ENCODE peak calls at places on chromosomes 13 and 19, in eight cellular contexts. B is HS-27A, R is fibroblast of the conjunctiva, X is lower leg skin, O is AG04450, L is lower lobe of right lung, E is RWPE2, D is neural crest cell. U is an unnamed sample.

GRCh38 chr19:39237200-39238184 is 7.3 kb downstream of the IFNL3 start:
- DNase-seq in B (no peak), R (no peak), X (no peak), O (no peak), L (peak; percentile 91), E (no peak), D (no peak), U (no peak)

GRCh38 chr13:98839826-98840769 is 87.6 kb upstream of the SLC15A1 start:
- DNase-seq in B (no peak), R (peak; percentile 36), X (no peak), O (no peak), L (peak; percentile 58), E (no peak), D (peak; percentile 62), U (peak; percentile 84)

GRCh38 chr19:4310247-4311121 is 6.1 kb downstream of the FSD1 start:
- DNase-seq in B (no peak), R (no peak), X (no peak), O (no peak), L (no peak), E (no peak), D (no peak), U (no peak)

GRCh38 chr13:87677334-87678234 is 6.4 kb downstream of the SLITRK5 start:
- DNase-seq in B (no peak), R (no peak), X (no peak), O (no peak), L (peak; percentile 56), E (no peak), D (peak; percentile 41), U (no peak)

GRCh38 chr13:51769455-51770127 is 34.4 kb downstream of the DHRS12 start:
- DNase-seq in B (no peak), R (no peak), X (peak; percentile 83), O (no peak), L (no peak), E (no peak), D (no peak), U (no peak)

GRCh38 chr13:34364633-34365032 is 546.7 kb downstream of the RFC3 start:
- DNase-seq in B (no peak), R (no peak), X (no peak), O (no peak), L (no peak), E (no peak), D (no peak), U (no peak)

GRCh38 chr13:26968431-26969335 is 202.9 kb downstream of the USP12 start:
- DNase-seq in B (peak; percentile 19), R (no peak), X (no peak), O (no peak), L (peak; percentile 52), E (no peak), D (no peak), U (peak; percentile 40)

GRCh38 chr13:65855276-65855675 is 1374.9 kb downstream of the PCDH9 start:
- DNase-seq in B (no peak), R (peak; percentile 10), X (no peak), O (no peak), L (no peak), E (no peak), D (no peak), U (peak; percentile 4)

GRCh38 chr19:4557971-4558941 is 1.2 kb downstream of the SEMA6B start:
- DNase-seq in B (no peak), R (no peak), X (no peak), O (no peak), L (no peak), E (no peak), D (peak; percentile 70), U (peak; percentile 86)

GRCh38 chr19:1182068-1182467 is 8.0 kb upstream of the SBNO2 start:
- DNase-seq in B (no peak), R (no peak), X (no peak), O (no peak), L (no peak), E (no peak), D (no peak), U (no peak)

GRCh38 chr19:51948979-51949378 is 21.7 kb downstream of the ZNF613 start:
- DNase-seq in B (no peak), R (peak; percentile 21), X (no peak), O (no peak), L (no peak), E (no peak), D (no peak), U (no peak)

GRCh38 chr19:33720691-33721682 is 75.7 kb upstream of the KCTD15 start:
- DNase-seq in B (no peak), R (no peak), X (no peak), O (no peak), L (no peak), E (no peak), D (no peak), U (no peak)

GRCh38 chr13:41854758-41855157 is 106.2 kb downstream of the VWA8 start:
- DNase-seq in B (no peak), R (no peak), X (no peak), O (no peak), L (no peak), E (no peak), D (no peak), U (no peak)

GRCh38 chr19:42402376-42403116 is 12.4 kb upstream of the CNFN start:
- DNase-seq in B (no peak), R (no peak), X (no peak), O (no peak), L (no peak), E (no peak), D (no peak), U (no peak)

GRCh38 chr19:1904385-1905070 is 671 bp upstream of the ADAT3 start:
- DNase-seq in B (no peak), R (no peak), X (peak; percentile 80), O (no peak), L (peak; percentile 68), E (no peak), D (no peak), U (no peak)

GRCh38 chr19:8185343-8186068 is 23.7 kb upstream of the CERS4 start:
- DNase-seq in B (no peak), R (no peak), X (no peak), O (no peak), L (no peak), E (no peak), D (no peak), U (no peak)

GRCh38 chr19:58572026-58572817 is 913 bp downstream of the MZF1 start:
- DNase-seq in B (no peak), R (no peak), X (no peak), O (no peak), L (no peak), E (no peak), D (no peak), U (no peak)

GRCh38 chr19:42117076-42117475 is 15.2 kb downstream of the POU2F2 start:
- DNase-seq in B (no peak), R (no peak), X (no peak), O (no peak), L (no peak), E (no peak), D (no peak), U (no peak)

GRCh38 chr19:40530091-40530901 is 46.4 kb upstream of the SHKBP1 start:
- DNase-seq in B (no peak), R (no peak), X (no peak), O (no peak), L (no peak), E (no peak), D (peak; percentile 58), U (peak; percentile 40)

GRCh38 chr13:111915104-111915551 is 151.8 kb upstream of the SOX1 start:
- DNase-seq in B (no peak), R (no peak), X (no peak), O (no peak), L (no peak), E (no peak), D (no peak), U (no peak)

GRCh38 chr19:39826311-39826945 is 7.5 kb downstream of the DYRK1B start:
- DNase-seq in B (no peak), R (no peak), X (no peak), O (no peak), L (no peak), E (no peak), D (no peak), U (no peak)

GRCh38 chr19:681029-681626 is 4.9 kb downstream of the FSTL3 start:
- DNase-seq in B (no peak), R (no peak), X (no peak), O (no peak), L (peak; percentile 92), E (no peak), D (no peak), U (no peak)

GRCh38 chr19:1438035-1438932 is at the start of gene RPS15:
- DNase-seq in B (peak; percentile 78), R (peak; percentile 89), X (peak; percentile 91), O (peak; percentile 92), L (peak; percentile 96), E (peak; percentile 87), D (peak; percentile 95), U (peak; percentile 97)

GRCh38 chr13:50664961-50665360 is 178.5 kb downstream of the DLEU7 start:
- DNase-seq in B (no peak), R (no peak), X (no peak), O (no peak), L (no peak), E (no peak), D (no peak), U (no peak)

GRCh38 chr19:49420227-49420626 is 3.0 kb downstream of the PTH2 start:
- DNase-seq in B (no peak), R (no peak), X (no peak), O (no peak), L (no peak), E (no peak), D (no peak), U (no peak)

GRCh38 chr13:40806241-40806640 is 16.8 kb downstream of the SLC25A15 start:
- DNase-seq in B (no peak), R (no peak), X (no peak), O (no peak), L (no peak), E (no peak), D (no peak), U (no peak)

GRCh38 chr19:39428309-39429112 is 7.2 kb downstream of the RPS16 start:
- DNase-seq in B (no peak), R (no peak), X (no peak), O (peak; percentile 85), L (peak; percentile 73), E (no peak), D (no peak), U (peak; percentile 90)

GRCh38 chr13:109671919-109672318 is 114.5 kb downstream of the IRS2 start:
- DNase-seq in B (no peak), R (no peak), X (no peak), O (no peak), L (no peak), E (no peak), D (no peak), U (no peak)

GRCh38 chr13:112748947-112749346 is 59.1 kb downstream of the ATP11A start:
- DNase-seq in B (no peak), R (no peak), X (peak; percentile 37), O (no peak), L (no peak), E (no peak), D (no peak), U (peak; percentile 53)